ENCODE peak calls at places on chromosomes 5 and 9, in eight cellular contexts. One of them, this sample, is unnamed.

GRCh38 chr5:143418140-143418866 is 14.8 kb upstream of the NR3C1 start:
- DNase-seq in HFF-Myc: no peak
- DNase-seq in substantia nigra: no peak
- DNase-seq in GM04504: no peak
- DNase-seq in EL: no peak
- DNase-seq in kidney tubule cell: no peak
- DNase-seq in NCI-H2171: no peak
- DNase-seq in upper lobe of left lung: no peak
- DNase-seq in this sample: no peak

GRCh38 chr9:14314424-14314928 is 535 bp upstream of the NFIB start:
- DNase-seq in HFF-Myc: no peak
- DNase-seq in substantia nigra: no peak
- DNase-seq in GM04504: no peak
- DNase-seq in EL: peak
- DNase-seq in kidney tubule cell: peak
- DNase-seq in NCI-H2171: peak
- DNase-seq in upper lobe of left lung: peak
- DNase-seq in this sample: peak

GRCh38 chr5:74126294-74126693 is 500.3 kb downstream of the ARHGEF28 start:
- DNase-seq in HFF-Myc: no peak
- DNase-seq in substantia nigra: no peak
- DNase-seq in GM04504: no peak
- DNase-seq in EL: no peak
- DNase-seq in kidney tubule cell: peak
- DNase-seq in NCI-H2171: no peak
- DNase-seq in upper lobe of left lung: no peak
- DNase-seq in this sample: no peak

GRCh38 chr5:68054625-68055024 is 160.9 kb upstream of the PIK3R1 start:
- DNase-seq in HFF-Myc: no peak
- DNase-seq in substantia nigra: no peak
- DNase-seq in GM04504: no peak
- DNase-seq in EL: no peak
- DNase-seq in kidney tubule cell: no peak
- DNase-seq in NCI-H2171: no peak
- DNase-seq in upper lobe of left lung: no peak
- DNase-seq in this sample: no peak

GRCh38 chr9:38094165-38094564 is 25.1 kb upstream of the SHB start:
- DNase-seq in HFF-Myc: no peak
- DNase-seq in substantia nigra: no peak
- DNase-seq in GM04504: no peak
- DNase-seq in EL: no peak
- DNase-seq in kidney tubule cell: no peak
- DNase-seq in NCI-H2171: no peak
- DNase-seq in upper lobe of left lung: no peak
- DNase-seq in this sample: no peak

GRCh38 chr9:36820392-36820861 is 213.6 kb downstream of the PAX5 start:
- DNase-seq in HFF-Myc: no peak
- DNase-seq in substantia nigra: no peak
- DNase-seq in GM04504: no peak
- DNase-seq in EL: no peak
- DNase-seq in kidney tubule cell: no peak
- DNase-seq in NCI-H2171: no peak
- DNase-seq in upper lobe of left lung: no peak
- DNase-seq in this sample: no peak

GRCh38 chr9:88577736-88578485 is 42.9 kb downstream of the NXNL2 start:
- DNase-seq in HFF-Myc: no peak
- DNase-seq in substantia nigra: no peak
- DNase-seq in GM04504: no peak
- DNase-seq in EL: no peak
- DNase-seq in kidney tubule cell: no peak
- DNase-seq in NCI-H2171: no peak
- DNase-seq in upper lobe of left lung: no peak
- DNase-seq in this sample: no peak

GRCh38 chr5:91024727-91025126 is 358.4 kb downstream of the ARRDC3 start:
- DNase-seq in HFF-Myc: no peak
- DNase-seq in substantia nigra: no peak
- DNase-seq in GM04504: no peak
- DNase-seq in EL: no peak
- DNase-seq in kidney tubule cell: no peak
- DNase-seq in NCI-H2171: no peak
- DNase-seq in upper lobe of left lung: no peak
- DNase-seq in this sample: no peak

GRCh38 chr9:134059661-134060395 is 8.0 kb downstream of the BRD3 start:
- DNase-seq in HFF-Myc: no peak
- DNase-seq in substantia nigra: no peak
- DNase-seq in GM04504: no peak
- DNase-seq in EL: no peak
- DNase-seq in kidney tubule cell: no peak
- DNase-seq in NCI-H2171: no peak
- DNase-seq in upper lobe of left lung: peak
- DNase-seq in this sample: peak

GRCh38 chr5:39494099-39494498 is 69.3 kb upstream of the DAB2 start:
- DNase-seq in HFF-Myc: no peak
- DNase-seq in substantia nigra: no peak
- DNase-seq in GM04504: no peak
- DNase-seq in EL: peak
- DNase-seq in kidney tubule cell: no peak
- DNase-seq in NCI-H2171: no peak
- DNase-seq in upper lobe of left lung: no peak
- DNase-seq in this sample: no peak

GRCh38 chr5:162154242-162154641 is 86.7 kb downstream of the GABRG2 start:
- DNase-seq in HFF-Myc: no peak
- DNase-seq in substantia nigra: no peak
- DNase-seq in GM04504: no peak
- DNase-seq in EL: no peak
- DNase-seq in kidney tubule cell: no peak
- DNase-seq in NCI-H2171: no peak
- DNase-seq in upper lobe of left lung: no peak
- DNase-seq in this sample: no peak

GRCh38 chr5:173896631-173897030 is 8.5 kb downstream of the CPEB4 start:
- DNase-seq in HFF-Myc: no peak
- DNase-seq in substantia nigra: no peak
- DNase-seq in GM04504: no peak
- DNase-seq in EL: no peak
- DNase-seq in kidney tubule cell: no peak
- DNase-seq in NCI-H2171: no peak
- DNase-seq in upper lobe of left lung: no peak
- DNase-seq in this sample: no peak

GRCh38 chr9:120368799-120369198 is 211.2 kb downstream of the CDK5RAP2 start:
- DNase-seq in HFF-Myc: no peak
- DNase-seq in substantia nigra: no peak
- DNase-seq in GM04504: no peak
- DNase-seq in EL: no peak
- DNase-seq in kidney tubule cell: no peak
- DNase-seq in NCI-H2171: no peak
- DNase-seq in upper lobe of left lung: no peak
- DNase-seq in this sample: no peak

GRCh38 chr5:148909001-148909400 is 82.6 kb downstream of the ADRB2 start:
- DNase-seq in HFF-Myc: peak
- DNase-seq in substantia nigra: no peak
- DNase-seq in GM04504: peak
- DNase-seq in EL: peak
- DNase-seq in kidney tubule cell: peak
- DNase-seq in NCI-H2171: no peak
- DNase-seq in upper lobe of left lung: no peak
- DNase-seq in this sample: no peak

GRCh38 chr9:109176386-109176785 is 9.3 kb upstream of the FRRS1L start:
- DNase-seq in HFF-Myc: no peak
- DNase-seq in substantia nigra: no peak
- DNase-seq in GM04504: no peak
- DNase-seq in EL: no peak
- DNase-seq in kidney tubule cell: no peak
- DNase-seq in NCI-H2171: no peak
- DNase-seq in upper lobe of left lung: no peak
- DNase-seq in this sample: no peak

GRCh38 chr5:180179399-180180197 is 29.4 kb downstream of the RASGEF1C start:
- DNase-seq in HFF-Myc: no peak
- DNase-seq in substantia nigra: no peak
- DNase-seq in GM04504: no peak
- DNase-seq in EL: no peak
- DNase-seq in kidney tubule cell: no peak
- DNase-seq in NCI-H2171: no peak
- DNase-seq in upper lobe of left lung: no peak
- DNase-seq in this sample: no peak

GRCh38 chr5:115028557-115028956 is 141.2 kb downstream of the TRIM36 start:
- DNase-seq in HFF-Myc: no peak
- DNase-seq in substantia nigra: no peak
- DNase-seq in GM04504: no peak
- DNase-seq in EL: no peak
- DNase-seq in kidney tubule cell: no peak
- DNase-seq in NCI-H2171: no peak
- DNase-seq in upper lobe of left lung: no peak
- DNase-seq in this sample: no peak

GRCh38 chr9:132169672-132170392 is 8.0 kb downstream of the NTNG2 start:
- DNase-seq in HFF-Myc: peak
- DNase-seq in substantia nigra: peak
- DNase-seq in GM04504: no peak
- DNase-seq in EL: peak
- DNase-seq in kidney tubule cell: peak
- DNase-seq in NCI-H2171: peak
- DNase-seq in upper lobe of left lung: peak
- DNase-seq in this sample: peak

This sample was measured in transverse colon.